ENCODE peak calls at places on chromosome 14, in seven cellular contexts. C, G, Z, M, I, N and E are unnamed samples. For H3K36me3 and H3K4me1, the result is how much of the 10 kb centered on the place peaks cover.

GRCh38 chr14:103115845-103116572 is 7.3 kb upstream of the TNFAIP2 start:
- DNase-seq in Z (no peak), G (no peak), N (no peak), I (no peak), M (no peak), C (no peak), E (no peak)

GRCh38 chr14:76546426-76547221 is 170.7 kb downstream of the ESRRB start:
- DNase-seq in I (no peak), G (no peak), C (no peak), M (no peak), N (peak), Z (no peak), E (no peak)

GRCh38 chr14:94217116-94217515 is 43.0 kb downstream of the PPP4R4 start:
- DNase-seq in C (no peak), G (no peak), I (no peak), N (no peak), Z (no peak), M (no peak), E (no peak)

GRCh38 chr14:35406811-35407630 is 2.5 kb upstream of the NFKBIA start:
- DNase-seq in G (no peak), N (no peak), Z (no peak), C (no peak), M (no peak), I (peak), E (no peak)

GRCh38 chr14:67934087-67934486 is 114.5 kb downstream of the RAD51B start:
- DNase-seq in I (peak), Z (no peak), G (no peak), M (no peak), N (peak), C (no peak), E (no peak)

GRCh38 chr14:22547309-22547947 is 41.6 kb downstream of the DAD1 start:
- DNase-seq in M (no peak), C (no peak), Z (no peak), I (no peak), N (no peak), G (no peak), E (no peak)

GRCh38 chr14:40629144-40629543 is 977.5 kb upstream of the LRFN5 start:
- DNase-seq in I (no peak), G (no peak), M (no peak), C (peak), N (peak), Z (no peak), E (no peak)

GRCh38 chr14:82710257-82710841 is 1176.7 kb upstream of the SEL1L start:
- DNase-seq in G (peak), C (no peak), Z (peak), M (peak), N (peak), I (peak), E (peak)

GRCh38 chr14:33669111-33669510 is 281.8 kb downstream of the EGLN3 start:
- DNase-seq in G (no peak), N (no peak), M (no peak), I (no peak), Z (no peak), C (no peak), E (no peak)

GRCh38 chr14:56894591-56894991 is 84.3 kb upstream of the OTX2 start:
- DNase-seq in Z (no peak), G (no peak), N (peak), I (no peak), M (no peak), C (no peak), E (no peak)

GRCh38 chr14:68199465-68200145 is 380.0 kb downstream of the RAD51B start:
- DNase-seq in G (no peak), Z (peak), I (no peak), N (peak), C (no peak), M (no peak), E (no peak)

GRCh38 chr14:71855399-71856036 is 76.7 kb upstream of the RGS6 start:
- DNase-seq in I (peak), G (peak), C (peak), N (peak), Z (no peak), M (peak), E (peak)

GRCh38 chr14:56284641-56285040 is 166.4 kb downstream of the PELI2 start:
- DNase-seq in G (no peak), C (no peak), N (no peak), M (no peak), I (no peak), Z (no peak), E (no peak)

GRCh38 chr14:20632448-20632830 is 9.1 kb downstream of the OR6S1 start:
- DNase-seq in M (no peak), Z (no peak), C (no peak), G (no peak), N (peak), I (no peak), E (no peak)

GRCh38 chr14:31388687-31389413 is 31.5 kb downstream of the HEATR5A start:
- DNase-seq in Z (no peak), G (no peak), M (no peak), C (no peak), N (no peak), I (no peak), E (no peak)

GRCh38 chr14:59920378-59920683 is 387 bp downstream of the LRRC9 start:
- DNase-seq in C (no peak), M (no peak), G (no peak), Z (no peak), I (no peak), N (no peak), E (no peak)

GRCh38 chr14:66401447-66402095 is 84.6 kb upstream of the CCDC196 start:
- DNase-seq in C (no peak), N (no peak), Z (no peak), M (no peak), I (no peak), G (no peak), E (no peak)

GRCh38 chr14:101360045-101360931 is 201.0 kb upstream of the DIO3 start:
- DNase-seq in N (no peak), C (no peak), I (no peak), Z (peak), G (peak), M (no peak), E (no peak)

GRCh38 chr14:101284711-101285110 is 276.6 kb upstream of the DIO3 start:
- DNase-seq in I (no peak), M (no peak), G (no peak), N (no peak), Z (no peak), C (no peak), E (no peak)

GRCh38 chr14:90540437-90540836 is 143.6 kb downstream of the CALM1 start:
- DNase-seq in I (no peak), M (no peak), N (no peak), C (no peak), G (peak), Z (no peak), E (no peak)

GRCh38 chr14:72621387-72622065 is 272.4 kb downstream of the DPF3 start:
- DNase-seq in C (no peak), N (peak), M (no peak), I (no peak), Z (no peak), G (no peak), E (no peak)

GRCh38 chr14:58082011-58082410 is 70.0 kb downstream of the ARMH4 start:
- DNase-seq in I (no peak), G (no peak), C (no peak), N (no peak), M (no peak), Z (no peak), E (no peak)

GRCh38 chr14:36647417-36647826 is 14.2 kb upstream of the PAX9 start:
- DNase-seq in N (no peak), G (peak), C (peak), I (no peak), Z (no peak), M (no peak), E (no peak)

GRCh38 chr14:92582706-92583452 is 69.3 kb downstream of the RIN3 start:
- DNase-seq in I (no peak), Z (no peak), C (no peak), N (no peak), G (no peak), M (no peak), E (no peak)

GRCh38 chr14:31159682-31160296 is 47.8 kb downstream of the HECTD1 start:
- DNase-seq in I (no peak), N (no peak), M (no peak), G (peak), C (no peak), Z (no peak), E (no peak)

GRCh38 chr14:89973234-89973823 is 17.6 kb downstream of the TDP1 start:
- DNase-seq in I (peak), M (peak), N (peak), Z (peak), C (no peak), G (peak), E (no peak)

GRCh38 chr14:70887207-70888150 is 19.8 kb upstream of the PCNX1 start:
- DNase-seq in Z (no peak), M (no peak), G (no peak), I (no peak), N (no peak), C (no peak), E (no peak)

GRCh38 chr14:93023802-93024434 is 91.8 kb downstream of the ITPK1 start:
- DNase-seq in Z (no peak), C (no peak), G (no peak), M (no peak), N (no peak), I (no peak), E (no peak)

GRCh38 chr14:59407246-59407615 is 57.9 kb downstream of the GPR135 start:
- DNase-seq in G (no peak), N (no peak), Z (no peak), C (no peak), M (no peak), I (no peak), E (no peak)

GRCh38 chr14:92937229-92937937 is 14.4 kb downstream of the CHGA start:
- DNase-seq in I (no peak), N (no peak), G (no peak), M (no peak), Z (no peak), C (peak), E (peak)

GRCh38 chr14:71143391-71144290 is 236.4 kb downstream of the PCNX1 start:
- DNase-seq in M (no peak), Z (no peak), N (no peak), C (no peak), I (no peak), G (no peak), E (no peak)

GRCh38 chr14:56666716-56667115 is 87.1 kb downstream of the TMEM260 start:
- DNase-seq in G (no peak), Z (no peak), M (no peak), N (no peak), C (no peak), I (no peak), E (no peak)

GRCh38 chr14:54669759-54670630 is 103.1 kb downstream of the SAMD4A start:
- DNase-seq in M (no peak), G (no peak), Z (no peak), N (no peak), I (no peak), C (no peak), E (no peak)

GRCh38 chr14:26204954-26205479 is 392.8 kb downstream of the NOVA1 start:
- DNase-seq in N (peak), I (no peak), C (peak), G (peak), M (peak), Z (no peak), E (peak)

GRCh38 chr14:53519137-53519536 is 366.0 kb upstream of the DDHD1 start:
- DNase-seq in N (no peak), Z (no peak), C (no peak), M (no peak), I (no peak), G (no peak), E (no peak)

GRCh38 chr14:21326972-21327371 is 47.1 kb downstream of the RPGRIP1 start:
- DNase-seq in N (no peak), G (no peak), I (no peak), C (no peak), M (no peak), Z (no peak), E (no peak)

GRCh38 chr14:76761849-76762616 is 765 bp downstream of the VASH1 start:
- DNase-seq in C (no peak), M (no peak), I (peak), G (peak), Z (no peak), N (no peak), E (peak)

GRCh38 chr14:33782923-33783322 is 168.0 kb downstream of the EGLN3 start:
- DNase-seq in N (no peak), G (no peak), Z (no peak), C (no peak), M (no peak), I (no peak), E (no peak)

GRCh38 chr14:76938092-76938500 is 90.4 kb downstream of the IRF2BPL start:
- DNase-seq in G (no peak), Z (peak), C (no peak), M (no peak), N (no peak), I (no peak), E (no peak)

GRCh38 chr14:72830356-72830755 is 63.5 kb downstream of the DPF3 start:
- DNase-seq in G (no peak), I (no peak), Z (no peak), M (no peak), C (no peak), N (no peak), E (no peak)

GRCh38 chr14:96915478-96915877 is 118.3 kb downstream of the VRK1 start:
- DNase-seq in I (no peak), M (no peak), G (no peak), Z (no peak), C (no peak), N (no peak), E (no peak)

GRCh38 chr14:96914729-96915128 is 117.5 kb downstream of the VRK1 start:
- DNase-seq in I (no peak), G (no peak), Z (no peak), N (no peak), M (no peak), C (no peak), E (no peak)

GRCh38 chr14:96916751-96917150 is 119.6 kb downstream of the VRK1 start:
- DNase-seq in I (no peak), Z (no peak), C (no peak), M (no peak), N (no peak), G (no peak), E (no peak)

GRCh38 chr14:96909841-96910364 is 112.7 kb downstream of the VRK1 start:
- DNase-seq in G (no peak), M (no peak), N (no peak), C (no peak), I (no peak), Z (no peak), E (no peak)

DNA sequence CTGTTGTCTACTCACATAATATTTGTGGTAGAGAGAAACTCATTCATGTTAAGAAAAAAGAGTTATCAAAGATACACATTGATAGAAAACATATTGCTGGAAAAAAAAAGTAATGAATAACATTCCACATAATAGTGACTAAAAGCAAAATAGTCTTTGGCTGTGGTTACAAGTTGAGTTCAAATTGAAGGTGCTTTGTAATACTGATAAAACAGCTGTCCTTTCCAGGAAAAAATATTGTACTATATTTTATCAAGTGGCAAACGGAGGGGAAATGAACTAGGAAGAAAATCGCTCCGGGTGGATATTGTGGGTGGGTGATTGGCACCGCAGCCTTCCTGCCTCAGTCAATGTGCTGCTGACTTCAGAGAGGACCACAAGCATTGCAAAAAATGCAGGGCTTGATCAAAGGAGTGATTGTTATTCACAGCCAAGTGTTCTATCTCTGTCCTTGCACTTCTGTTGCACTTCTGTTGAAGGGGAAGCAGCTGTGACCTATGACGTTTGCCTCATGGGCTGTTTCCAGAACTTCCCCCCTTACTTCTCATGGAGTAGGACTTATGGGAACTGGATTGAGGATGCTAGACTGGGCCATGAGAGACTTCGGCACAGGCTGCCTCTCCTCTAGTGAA is 114.4 kb downstream of the VRK1 start:
- DNase-seq in G (no peak), I (no peak), Z (no peak), N (no peak), M (no peak), C (no peak), E (no peak)
- H3K36me3 ChIP-seq in G (under half), I (under half), Z (under half), N (under half), M (under half), C (under half), E (under half)

DNA sequence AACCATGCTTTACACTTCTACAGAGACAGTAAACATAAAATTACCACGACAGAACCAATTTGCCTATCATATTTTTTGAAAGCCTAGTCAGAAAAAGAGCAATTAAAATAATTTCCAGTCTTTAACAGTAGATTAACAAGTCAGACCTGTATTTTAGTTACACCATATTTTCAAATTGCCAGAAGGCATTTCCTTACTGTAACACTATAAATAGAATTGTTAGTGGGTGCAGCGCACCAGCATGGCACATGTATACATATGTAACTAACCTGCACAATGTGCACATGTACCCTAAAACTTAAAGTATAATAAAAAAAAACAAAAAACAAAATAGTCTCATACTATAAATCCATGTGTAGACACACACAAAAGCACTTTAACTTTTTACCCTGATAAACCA is 16.0 kb downstream of the SOS2 start:
- DNase-seq in Z (no peak), I (no peak), C (no peak), M (no peak), N (no peak), G (no peak), E (no peak)
- H3K4me3 ChIP-seq in Z (no peak), I (no peak), C (no peak), M (no peak), N (no peak), G (no peak), E (no peak)

GRCh38 chr14:69696633-69697557 is 70.0 kb upstream of the SRSF5 start:
- DNase-seq in M (no peak), I (no peak), G (no peak), Z (no peak), C (no peak), N (no peak), E (no peak)
- H3K4me1 ChIP-seq in M (half or more), I (half or more), G (under half), Z (under half), C (half or more), N (under half), E (half or more)

GRCh38 chr14:50928002-50928635 is 16.2 kb downstream of the PYGL start:
- DNase-seq in M (no peak), C (no peak), Z (no peak), G (no peak), N (no peak), I (peak), E (no peak)
- H3K36me3 ChIP-seq in M (under half), C (under half), Z (under half), G (under half), N (under half), I (under half), E (under half)

GRCh38 chr14:98742001-98742400 is 530.0 kb downstream of the BCL11B start:
- DNase-seq in I (no peak), G (no peak), C (no peak), N (no peak), Z (no peak), M (no peak), E (no peak)
- H3K4me3 ChIP-seq in I (no peak), G (no peak), C (no peak), N (no peak), Z (no peak), M (no peak), E (no peak)

GRCh38 chr14:24429395-24430142 is at the start of the genes CBLN3 and KHNYN:
- DNase-seq in Z (peak), I (peak), C (peak), M (peak), G (peak), N (peak), E (peak)
- H3K4me1 ChIP-seq in Z (under half), I (under half), C (half or more), M (half or more), G (under half), N (under half), E (half or more)

GRCh38 chr14:62428429-62429203 is 616.6 kb downstream of the KCNH5 start:
- DNase-seq in C (no peak), N (no peak), Z (no peak), M (no peak), I (no peak), G (no peak), E (no peak)

GRCh38 chr14:62436256-62436655 is 609.0 kb downstream of the KCNH5 start:
- DNase-seq in C (no peak), M (no peak), N (no peak), G (no peak), Z (no peak), I (no peak), E (no peak)

GRCh38 chr14:62432955-62433354 is 612.3 kb downstream of the KCNH5 start:
- DNase-seq in G (no peak), M (no peak), Z (no peak), I (no peak), N (no peak), C (no peak), E (no peak)

GRCh38 chr14:62431496-62431895 is 613.8 kb downstream of the KCNH5 start:
- DNase-seq in Z (no peak), G (no peak), M (no peak), C (no peak), N (no peak), I (no peak), E (no peak)
- H3K36me3 ChIP-seq in Z (under half), G (under half), M (under half), C (under half), N (under half), I (under half), E (under half)

GRCh38 chr14:29668201-29668600 is 259.4 kb downstream of the PRKD1 start:
- DNase-seq in Z (no peak), N (no peak), C (no peak), M (no peak), G (no peak), I (no peak), E (no peak)

GRCh38 chr14:29664515-29664914 is 263.1 kb downstream of the PRKD1 start:
- DNase-seq in C (no peak), M (no peak), I (no peak), N (no peak), G (no peak), Z (no peak), E (no peak)

DNA sequence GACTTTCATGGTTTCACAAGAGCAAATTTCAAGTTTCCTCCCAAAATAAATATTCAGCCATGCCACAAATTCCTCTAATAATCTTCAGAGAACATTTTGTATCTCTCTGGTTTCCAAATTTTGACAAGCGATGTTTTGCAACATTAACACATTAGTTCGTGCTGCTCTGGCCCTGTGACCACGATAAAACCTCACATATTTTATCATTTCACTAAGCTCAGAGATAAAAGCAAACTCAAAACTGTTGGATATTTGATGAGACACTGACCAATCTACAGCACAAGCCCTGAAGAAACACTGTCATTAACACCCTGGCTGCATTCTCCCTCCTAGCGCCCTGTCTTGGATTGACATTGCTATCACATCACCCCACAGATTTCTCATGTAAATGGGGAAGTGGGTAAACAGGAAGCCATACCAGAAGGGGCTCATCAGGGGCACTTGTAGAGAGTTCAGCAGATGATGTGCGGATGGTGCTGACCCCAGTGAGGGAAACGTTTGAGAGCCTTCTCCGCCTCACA is 264.3 kb downstream of the PRKD1 start:
- DNase-seq in N (peak), M (no peak), G (no peak), Z (no peak), I (no peak), C (no peak), E (no peak)
- H3K4me3 ChIP-seq in N (no peak), M (no peak), G (no peak), Z (no peak), I (no peak), C (no peak), E (no peak)